ENCODE peak calls at places on chromosome 16, in eight cellular contexts. One of them, this sample, is unnamed.
A peak's percentile ranks its signal among the peaks of the same experiment; 100 is the strongest.

GRCh38 chr16:76386784-76387183 is 109.6 kb downstream of the CNTNAP4 start:
- DNase-seq in left kidney: no peak
- DNase-seq in amygdala: no peak
- DNase-seq in left ventricle myocardium inferior: no peak
- DNase-seq in CD4-positive, alpha-beta memory T cell: no peak
- DNase-seq in EL: no peak
- DNase-seq in activated CD4-positive, alpha-beta T cell treated with anti-CD3 and anti-CD28 coated beads, Interleukin-2, amount 50 U/mL, for 1 hour: no peak
- DNase-seq in BJ: no peak
- DNase-seq in this sample: no peak

GRCh38 chr16:14549789-14550153 is 80.3 kb downstream of the PARN start:
- DNase-seq in left kidney: peak; percentile 66
- DNase-seq in amygdala: no peak
- DNase-seq in left ventricle myocardium inferior: no peak
- DNase-seq in CD4-positive, alpha-beta memory T cell: no peak
- DNase-seq in EL: no peak
- DNase-seq in activated CD4-positive, alpha-beta T cell treated with anti-CD3 and anti-CD28 coated beads, Interleukin-2, amount 50 U/mL, for 1 hour: no peak
- DNase-seq in BJ: no peak
- DNase-seq in this sample: no peak

GRCh38 chr16:1523581-1524245 is 9.8 kb upstream of the TMEM204 start:
- DNase-seq in left kidney: no peak
- DNase-seq in amygdala: no peak
- DNase-seq in left ventricle myocardium inferior: no peak
- DNase-seq in CD4-positive, alpha-beta memory T cell: no peak
- DNase-seq in EL: no peak
- DNase-seq in activated CD4-positive, alpha-beta T cell treated with anti-CD3 and anti-CD28 coated beads, Interleukin-2, amount 50 U/mL, for 1 hour: no peak
- DNase-seq in BJ: no peak
- DNase-seq in this sample: no peak

GRCh38 chr16:4593069-4593468 is 21.6 kb downstream of the UBALD1 start:
- DNase-seq in left kidney: peak; percentile 80
- DNase-seq in amygdala: no peak
- DNase-seq in left ventricle myocardium inferior: no peak
- DNase-seq in CD4-positive, alpha-beta memory T cell: no peak
- DNase-seq in EL: no peak
- DNase-seq in activated CD4-positive, alpha-beta T cell treated with anti-CD3 and anti-CD28 coated beads, Interleukin-2, amount 50 U/mL, for 1 hour: no peak
- DNase-seq in BJ: no peak
- DNase-seq in this sample: no peak

GRCh38 chr16:62208934-62209333 is 172.7 kb upstream of the CDH8 start:
- DNase-seq in left kidney: no peak
- DNase-seq in amygdala: no peak
- DNase-seq in left ventricle myocardium inferior: no peak
- DNase-seq in CD4-positive, alpha-beta memory T cell: no peak
- DNase-seq in EL: no peak
- DNase-seq in activated CD4-positive, alpha-beta T cell treated with anti-CD3 and anti-CD28 coated beads, Interleukin-2, amount 50 U/mL, for 1 hour: no peak
- DNase-seq in BJ: no peak
- DNase-seq in this sample: no peak

GRCh38 chr16:19329932-19330331 is 44.4 kb downstream of the CLEC19A start:
- DNase-seq in left kidney: no peak
- DNase-seq in amygdala: no peak
- DNase-seq in left ventricle myocardium inferior: no peak
- DNase-seq in CD4-positive, alpha-beta memory T cell: no peak
- DNase-seq in EL: peak; percentile 51
- DNase-seq in activated CD4-positive, alpha-beta T cell treated with anti-CD3 and anti-CD28 coated beads, Interleukin-2, amount 50 U/mL, for 1 hour: no peak
- DNase-seq in BJ: no peak
- DNase-seq in this sample: no peak

GRCh38 chr16:83901101-83901500 is 2.2 kb downstream of the MLYCD start:
- DNase-seq in left kidney: no peak
- DNase-seq in amygdala: no peak
- DNase-seq in left ventricle myocardium inferior: no peak
- DNase-seq in CD4-positive, alpha-beta memory T cell: no peak
- DNase-seq in EL: peak; percentile 53
- DNase-seq in activated CD4-positive, alpha-beta T cell treated with anti-CD3 and anti-CD28 coated beads, Interleukin-2, amount 50 U/mL, for 1 hour: no peak
- DNase-seq in BJ: no peak
- DNase-seq in this sample: no peak

GRCh38 chr16:64629622-64630021 is 492.2 kb downstream of the CDH11 start:
- DNase-seq in left kidney: no peak
- DNase-seq in amygdala: no peak
- DNase-seq in left ventricle myocardium inferior: no peak
- DNase-seq in CD4-positive, alpha-beta memory T cell: no peak
- DNase-seq in EL: peak; percentile 45
- DNase-seq in activated CD4-positive, alpha-beta T cell treated with anti-CD3 and anti-CD28 coated beads, Interleukin-2, amount 50 U/mL, for 1 hour: no peak
- DNase-seq in BJ: no peak
- DNase-seq in this sample: no peak

GRCh38 chr16:89924925-89925307 is 1.8 kb downstream of the TUBB3 start:
- DNase-seq in left kidney: peak; percentile 73
- DNase-seq in amygdala: no peak
- DNase-seq in left ventricle myocardium inferior: no peak
- DNase-seq in CD4-positive, alpha-beta memory T cell: no peak
- DNase-seq in EL: no peak
- DNase-seq in activated CD4-positive, alpha-beta T cell treated with anti-CD3 and anti-CD28 coated beads, Interleukin-2, amount 50 U/mL, for 1 hour: no peak
- DNase-seq in BJ: no peak
- DNase-seq in this sample: no peak

GRCh38 chr16:55539049-55539448 is 27.4 kb upstream of the CAPNS2 start:
- DNase-seq in left kidney: no peak
- DNase-seq in amygdala: no peak
- DNase-seq in left ventricle myocardium inferior: no peak
- DNase-seq in CD4-positive, alpha-beta memory T cell: no peak
- DNase-seq in EL: no peak
- DNase-seq in activated CD4-positive, alpha-beta T cell treated with anti-CD3 and anti-CD28 coated beads, Interleukin-2, amount 50 U/mL, for 1 hour: no peak
- DNase-seq in BJ: no peak
- DNase-seq in this sample: no peak

GRCh38 chr16:4679156-4679853 is 14.1 kb upstream of the NUDT16L1 start:
- DNase-seq in left kidney: no peak
- DNase-seq in amygdala: no peak
- DNase-seq in left ventricle myocardium inferior: peak; percentile 49
- DNase-seq in CD4-positive, alpha-beta memory T cell: no peak
- DNase-seq in EL: no peak
- DNase-seq in activated CD4-positive, alpha-beta T cell treated with anti-CD3 and anti-CD28 coated beads, Interleukin-2, amount 50 U/mL, for 1 hour: no peak
- DNase-seq in BJ: no peak
- DNase-seq in this sample: no peak

GRCh38 chr16:89051521-89052166 is 42.0 kb upstream of the ACSF3 start:
- DNase-seq in left kidney: no peak
- DNase-seq in amygdala: no peak
- DNase-seq in left ventricle myocardium inferior: no peak
- DNase-seq in CD4-positive, alpha-beta memory T cell: peak; percentile 8
- DNase-seq in EL: no peak
- DNase-seq in activated CD4-positive, alpha-beta T cell treated with anti-CD3 and anti-CD28 coated beads, Interleukin-2, amount 50 U/mL, for 1 hour: no peak
- DNase-seq in BJ: no peak
- DNase-seq in this sample: no peak

GRCh38 chr16:7026639-7027038 is 306.0 kb upstream of the RBFOX1 start:
- DNase-seq in left kidney: no peak
- DNase-seq in amygdala: no peak
- DNase-seq in left ventricle myocardium inferior: no peak
- DNase-seq in CD4-positive, alpha-beta memory T cell: no peak
- DNase-seq in EL: no peak
- DNase-seq in activated CD4-positive, alpha-beta T cell treated with anti-CD3 and anti-CD28 coated beads, Interleukin-2, amount 50 U/mL, for 1 hour: no peak
- DNase-seq in BJ: no peak
- DNase-seq in this sample: no peak

GRCh38 chr16:73071131-73071940 is 23.4 kb upstream of the ZFHX3 start:
- DNase-seq in left kidney: peak; percentile 91
- DNase-seq in amygdala: no peak
- DNase-seq in left ventricle myocardium inferior: peak; percentile 60
- DNase-seq in CD4-positive, alpha-beta memory T cell: no peak
- DNase-seq in EL: peak; percentile 29
- DNase-seq in activated CD4-positive, alpha-beta T cell treated with anti-CD3 and anti-CD28 coated beads, Interleukin-2, amount 50 U/mL, for 1 hour: no peak
- DNase-seq in BJ: no peak
- DNase-seq in this sample: peak; percentile 59

GRCh38 chr16:19645557-19645981 is 72.5 kb downstream of the KNOP1 start:
- DNase-seq in left kidney: no peak
- DNase-seq in amygdala: no peak
- DNase-seq in left ventricle myocardium inferior: peak; percentile 75
- DNase-seq in CD4-positive, alpha-beta memory T cell: no peak
- DNase-seq in EL: no peak
- DNase-seq in activated CD4-positive, alpha-beta T cell treated with anti-CD3 and anti-CD28 coated beads, Interleukin-2, amount 50 U/mL, for 1 hour: no peak
- DNase-seq in BJ: no peak
- DNase-seq in this sample: no peak

GRCh38 chr16:85166281-85166680 is 54.0 kb upstream of the CIBAR2 start:
- DNase-seq in left kidney: no peak
- DNase-seq in amygdala: no peak
- DNase-seq in left ventricle myocardium inferior: no peak
- DNase-seq in CD4-positive, alpha-beta memory T cell: no peak
- DNase-seq in EL: no peak
- DNase-seq in activated CD4-positive, alpha-beta T cell treated with anti-CD3 and anti-CD28 coated beads, Interleukin-2, amount 50 U/mL, for 1 hour: no peak
- DNase-seq in BJ: no peak
- DNase-seq in this sample: no peak

GRCh38 chr16:26795184-26795583 is 271.5 kb upstream of the C16orf82 start:
- DNase-seq in left kidney: peak; percentile 56
- DNase-seq in amygdala: no peak
- DNase-seq in left ventricle myocardium inferior: no peak
- DNase-seq in CD4-positive, alpha-beta memory T cell: no peak
- DNase-seq in EL: no peak
- DNase-seq in activated CD4-positive, alpha-beta T cell treated with anti-CD3 and anti-CD28 coated beads, Interleukin-2, amount 50 U/mL, for 1 hour: no peak
- DNase-seq in BJ: no peak
- DNase-seq in this sample: peak; percentile 17

GRCh38 chr16:47503936-47504335 is 42.8 kb downstream of the PHKB start:
- DNase-seq in left kidney: no peak
- DNase-seq in amygdala: no peak
- DNase-seq in left ventricle myocardium inferior: no peak
- DNase-seq in CD4-positive, alpha-beta memory T cell: no peak
- DNase-seq in EL: peak; percentile 47
- DNase-seq in activated CD4-positive, alpha-beta T cell treated with anti-CD3 and anti-CD28 coated beads, Interleukin-2, amount 50 U/mL, for 1 hour: no peak
- DNase-seq in BJ: no peak
- DNase-seq in this sample: no peak

GRCh38 chr16:71896688-71897368 is 1.5 kb downstream of the IST1 start:
- DNase-seq in left kidney: no peak
- DNase-seq in amygdala: no peak
- DNase-seq in left ventricle myocardium inferior: no peak
- DNase-seq in CD4-positive, alpha-beta memory T cell: no peak
- DNase-seq in EL: no peak
- DNase-seq in activated CD4-positive, alpha-beta T cell treated with anti-CD3 and anti-CD28 coated beads, Interleukin-2, amount 50 U/mL, for 1 hour: no peak
- DNase-seq in BJ: no peak
- DNase-seq in this sample: no peak

GRCh38 chr16:84607694-84608093 is 10.2 kb downstream of the COTL1 start:
- DNase-seq in left kidney: no peak
- DNase-seq in amygdala: no peak
- DNase-seq in left ventricle myocardium inferior: no peak
- DNase-seq in CD4-positive, alpha-beta memory T cell: peak; percentile 63
- DNase-seq in EL: no peak
- DNase-seq in activated CD4-positive, alpha-beta T cell treated with anti-CD3 and anti-CD28 coated beads, Interleukin-2, amount 50 U/mL, for 1 hour: no peak
- DNase-seq in BJ: no peak
- DNase-seq in this sample: no peak

GRCh38 chr16:1174477-1175357 is 21.8 kb downstream of the CACNA1H start:
- DNase-seq in left kidney: no peak
- DNase-seq in amygdala: no peak
- DNase-seq in left ventricle myocardium inferior: no peak
- DNase-seq in CD4-positive, alpha-beta memory T cell: no peak
- DNase-seq in EL: peak; percentile 23
- DNase-seq in activated CD4-positive, alpha-beta T cell treated with anti-CD3 and anti-CD28 coated beads, Interleukin-2, amount 50 U/mL, for 1 hour: no peak
- DNase-seq in BJ: no peak
- DNase-seq in this sample: no peak

GRCh38 chr16:24950275-24950674 is 64.9 kb downstream of the ARHGAP17 start:
- DNase-seq in left kidney: no peak
- DNase-seq in amygdala: no peak
- DNase-seq in left ventricle myocardium inferior: no peak
- DNase-seq in CD4-positive, alpha-beta memory T cell: no peak
- DNase-seq in EL: peak; percentile 66
- DNase-seq in activated CD4-positive, alpha-beta T cell treated with anti-CD3 and anti-CD28 coated beads, Interleukin-2, amount 50 U/mL, for 1 hour: no peak
- DNase-seq in BJ: no peak
- DNase-seq in this sample: no peak

GRCh38 chr16:67770371-67770991 is 35.9 kb downstream of the RANBP10 start:
- DNase-seq in left kidney: peak; percentile 31
- DNase-seq in amygdala: no peak
- DNase-seq in left ventricle myocardium inferior: no peak
- DNase-seq in CD4-positive, alpha-beta memory T cell: no peak
- DNase-seq in EL: no peak
- DNase-seq in activated CD4-positive, alpha-beta T cell treated with anti-CD3 and anti-CD28 coated beads, Interleukin-2, amount 50 U/mL, for 1 hour: no peak
- DNase-seq in BJ: no peak
- DNase-seq in this sample: no peak

GRCh38 chr16:86072328-86073102 is 173.6 kb downstream of the IRF8 start:
- DNase-seq in left kidney: peak; percentile 88
- DNase-seq in amygdala: peak; percentile 38
- DNase-seq in left ventricle myocardium inferior: peak; percentile 62
- DNase-seq in CD4-positive, alpha-beta memory T cell: no peak
- DNase-seq in EL: peak; percentile 65
- DNase-seq in activated CD4-positive, alpha-beta T cell treated with anti-CD3 and anti-CD28 coated beads, Interleukin-2, amount 50 U/mL, for 1 hour: peak; percentile 14
- DNase-seq in BJ: peak; percentile 6
- DNase-seq in this sample: peak; percentile 64

GRCh38 chr16:72848045-72848410 is 199.9 kb downstream of the ZFHX3 start:
- DNase-seq in left kidney: peak; percentile 66
- DNase-seq in amygdala: no peak
- DNase-seq in left ventricle myocardium inferior: no peak
- DNase-seq in CD4-positive, alpha-beta memory T cell: no peak
- DNase-seq in EL: no peak
- DNase-seq in activated CD4-positive, alpha-beta T cell treated with anti-CD3 and anti-CD28 coated beads, Interleukin-2, amount 50 U/mL, for 1 hour: no peak
- DNase-seq in BJ: no peak
- DNase-seq in this sample: no peak